ENCODE peak calls at places on chromosomes 6 and 20, in eight cellular contexts. R is tibial nerve, S is esophagus muscularis mucosa, C is aorta, M is ascending aorta, Z is BJ, H is neuronal stem cell, J is lung. G is an unnamed sample.

GRCh38 chr20:16290358-16290757 is 282.9 kb downstream of the KIF16B start:
- DNase-seq in R (no peak), S (peak; percentile 37), C (no peak), M (no peak), Z (no peak), H (peak; percentile 17), J (no peak), G (no peak)

GRCh38 chr6:85660181-85660611 is 17.5 kb upstream of the SYNCRIP start:
- DNase-seq in R (no peak), S (no peak), C (no peak), M (no peak), Z (peak; percentile 87), H (no peak), J (no peak), G (no peak)

GRCh38 chr6:100592929-100593328 is 128.2 kb upstream of the SIM1 start:
- DNase-seq in R (no peak), S (no peak), C (no peak), M (no peak), Z (no peak), H (no peak), J (no peak), G (no peak)

GRCh38 chr6:52045033-52045432 is 42.4 kb downstream of the PKHD1 start:
- DNase-seq in R (no peak), S (no peak), C (no peak), M (no peak), Z (no peak), H (no peak), J (no peak), G (no peak)

GRCh38 chr20:60491261-60491660 is 533.0 kb downstream of the CDH26 start:
- DNase-seq in R (no peak), S (no peak), C (no peak), M (no peak), Z (no peak), H (no peak), J (no peak), G (no peak)

GRCh38 chr6:160919713-160920112 is 71.9 kb upstream of the MAP3K4 start:
- DNase-seq in R (no peak), S (no peak), C (no peak), M (no peak), Z (peak; percentile 31), H (no peak), J (no peak), G (no peak)

GRCh38 chr20:48822879-48823385 is 4.9 kb downstream of the PREX1 start:
- DNase-seq in R (no peak), S (no peak), C (no peak), M (no peak), Z (no peak), H (no peak), J (no peak), G (no peak)

GRCh38 chr6:45661667-45662066 is 283.9 kb upstream of the SUPT3H start:
- DNase-seq in R (no peak), S (no peak), C (no peak), M (no peak), Z (no peak), H (no peak), J (no peak), G (no peak)

GRCh38 chr20:1402149-1402548 is 9.3 kb upstream of the FKBP1A start:
- DNase-seq in R (no peak), S (peak; percentile 47), C (no peak), M (no peak), Z (no peak), H (no peak), J (no peak), G (no peak)

GRCh38 chr20:35604444-35604750 is 11.2 kb upstream of the SPAG4 start:
- DNase-seq in R (no peak), S (no peak), C (no peak), M (no peak), Z (no peak), H (no peak), J (no peak), G (peak; percentile 57)

GRCh38 chr6:121794630-121795029 is 359.2 kb downstream of the GJA1 start:
- DNase-seq in R (no peak), S (no peak), C (peak; percentile 50), M (peak; percentile 66), Z (peak; percentile 72), H (no peak), J (no peak), G (no peak)

GRCh38 chr6:35694462-35694861 is 5.7 kb upstream of the FKBP5 start:
- DNase-seq in R (no peak), S (no peak), C (no peak), M (no peak), Z (no peak), H (no peak), J (no peak), G (no peak)

GRCh38 chr6:42698217-42698616 is 24.2 kb downstream of the PRPH2 start:
- DNase-seq in R (no peak), S (no peak), C (no peak), M (no peak), Z (no peak), H (no peak), J (no peak), G (no peak)

GRCh38 chr20:57794600-57795346 is 85.0 kb upstream of the PMEPA1 start:
- DNase-seq in R (no peak), S (no peak), C (no peak), M (no peak), Z (peak; percentile 0), H (no peak), J (no peak), G (no peak)

GRCh38 chr20:49287555-49288249 is 9.8 kb upstream of the ZNFX1 start:
- DNase-seq in R (no peak), S (no peak), C (no peak), M (no peak), Z (peak; percentile 35), H (no peak), J (no peak), G (no peak)

GRCh38 chr20:22679197-22679596 is 94.8 kb upstream of the FOXA2 start:
- DNase-seq in R (no peak), S (no peak), C (no peak), M (no peak), Z (no peak), H (no peak), J (no peak), G (no peak)

GRCh38 chr20:21101453-21102251 is 4.5 kb downstream of the LINC00237 start:
- DNase-seq in R (no peak), S (peak; percentile 70), C (no peak), M (no peak), Z (no peak), H (no peak), J (no peak), G (no peak)
- H3K27me3 ChIP-seq in R (peaks cover 17% of the 10 kb centered on the region), S (peaks cover 89% of the 10 kb centered on the region), C (no peaks in the 10 kb centered on the region), M (peaks cover 44% of the 10 kb centered on the region), Z (peaks cover 68% of the 10 kb centered on the region), H (peaks cover 46% of the 10 kb centered on the region), J (peaks cover 7% of the 10 kb centered on the region), G (peaks cover 99% of the 10 kb centered on the region)

GRCh38 chr6:31691078-31691463 is 10.2 kb upstream of the LY6G5C start:
- DNase-seq in R (no peak), S (no peak), C (no peak), M (no peak), Z (no peak), H (no peak), J (no peak), G (no peak)
- H3K36me3 ChIP-seq in R (peaks cover 100% of the 10 kb centered on the region), S (peaks cover 99% of the 10 kb centered on the region), C (no peaks in the 10 kb centered on the region), M (peaks cover 77% of the 10 kb centered on the region), Z (peaks cover 46% of the 10 kb centered on the region), H (peaks cover 96% of the 10 kb centered on the region), J (peaks cover 69% of the 10 kb centered on the region), G (peaks cover 92% of the 10 kb centered on the region)

GRCh38 chr6:3061501-3061941 is 6.8 kb upstream of the RIPK1 start:
- DNase-seq in R (no peak), S (no peak), C (no peak), M (no peak), Z (no peak), H (no peak), J (no peak), G (no peak)

GRCh38 chr6:3068329-3069223 is at the start of gene RIPK1:
- DNase-seq in R (peak; percentile 90), S (peak; percentile 97), C (peak; percentile 95), M (peak; percentile 95), Z (peak; percentile 31), H (peak; percentile 77), J (peak; percentile 93), G (peak; percentile 96)

GRCh38 chr6:3058957-3059356 is 9.3 kb upstream of the RIPK1 start:
- DNase-seq in R (no peak), S (no peak), C (no peak), M (no peak), Z (no peak), H (no peak), J (no peak), G (no peak)

DNA sequence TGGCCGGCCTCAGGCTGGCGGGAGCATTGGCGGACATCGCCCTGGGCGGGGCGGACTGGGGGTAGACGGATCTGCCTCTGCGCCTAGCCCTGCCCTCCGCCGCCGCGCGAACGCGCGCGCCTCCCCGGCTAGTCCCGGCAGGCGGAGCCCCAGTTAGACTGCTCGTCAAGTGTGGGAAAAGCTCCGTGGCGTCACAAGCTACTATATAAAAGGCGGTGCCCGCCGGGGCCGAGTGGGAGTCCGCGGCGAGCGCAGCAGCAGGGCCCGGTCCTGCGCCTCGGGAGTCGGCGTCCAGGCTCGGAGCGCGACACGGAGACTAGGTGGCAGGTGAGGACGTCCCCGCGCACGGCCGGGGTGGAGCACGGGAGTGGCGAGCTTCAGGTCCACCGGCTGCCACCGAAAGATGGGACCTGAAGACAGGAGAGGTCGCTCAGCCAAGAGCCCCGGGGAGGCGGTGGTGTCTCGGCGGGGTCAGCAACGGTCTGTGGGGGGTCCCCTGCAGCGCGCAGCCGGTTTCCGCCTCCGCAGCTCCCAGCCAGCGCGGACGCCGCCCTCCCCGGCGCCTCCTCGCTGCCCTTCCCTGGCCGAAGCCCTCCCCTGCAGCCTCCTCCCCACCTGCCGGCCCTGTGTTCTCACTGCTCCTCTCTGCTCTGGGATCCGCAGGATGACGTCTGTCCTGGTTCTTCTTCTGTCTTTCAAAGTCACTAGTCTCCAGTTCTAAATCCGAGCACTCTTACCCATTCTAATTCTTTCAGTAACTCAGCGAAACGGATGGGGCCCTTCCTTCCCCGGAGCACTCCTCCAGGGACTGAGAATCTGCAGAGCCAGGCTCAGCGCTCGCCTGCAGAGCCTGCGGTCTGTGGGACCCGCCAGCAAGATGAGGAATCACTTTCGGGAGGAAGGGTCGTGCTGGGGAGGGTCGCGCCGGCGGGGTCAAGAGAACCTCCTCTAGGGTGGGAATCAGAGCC is 4.3 kb upstream of the RIPK1 start:
- DNase-seq in R (peak; percentile 89), S (peak; percentile 98), C (peak; percentile 98), M (peak; percentile 98), Z (peak; percentile 73), H (peak; percentile 62), J (peak; percentile 96), G (peak; percentile 99)
- H3K4me3 ChIP-seq in R (peak overlapping the region; percentile 69), S (peak overlapping the region; percentile 70), C (peak overlapping the region; percentile 58), M (peak overlapping the region; percentile 80), Z (peak overlapping the region; percentile 71), H (peak overlapping the region; percentile 90), J (peak overlapping the region; percentile 69), G (peak overlapping the region; percentile 79)

DNA sequence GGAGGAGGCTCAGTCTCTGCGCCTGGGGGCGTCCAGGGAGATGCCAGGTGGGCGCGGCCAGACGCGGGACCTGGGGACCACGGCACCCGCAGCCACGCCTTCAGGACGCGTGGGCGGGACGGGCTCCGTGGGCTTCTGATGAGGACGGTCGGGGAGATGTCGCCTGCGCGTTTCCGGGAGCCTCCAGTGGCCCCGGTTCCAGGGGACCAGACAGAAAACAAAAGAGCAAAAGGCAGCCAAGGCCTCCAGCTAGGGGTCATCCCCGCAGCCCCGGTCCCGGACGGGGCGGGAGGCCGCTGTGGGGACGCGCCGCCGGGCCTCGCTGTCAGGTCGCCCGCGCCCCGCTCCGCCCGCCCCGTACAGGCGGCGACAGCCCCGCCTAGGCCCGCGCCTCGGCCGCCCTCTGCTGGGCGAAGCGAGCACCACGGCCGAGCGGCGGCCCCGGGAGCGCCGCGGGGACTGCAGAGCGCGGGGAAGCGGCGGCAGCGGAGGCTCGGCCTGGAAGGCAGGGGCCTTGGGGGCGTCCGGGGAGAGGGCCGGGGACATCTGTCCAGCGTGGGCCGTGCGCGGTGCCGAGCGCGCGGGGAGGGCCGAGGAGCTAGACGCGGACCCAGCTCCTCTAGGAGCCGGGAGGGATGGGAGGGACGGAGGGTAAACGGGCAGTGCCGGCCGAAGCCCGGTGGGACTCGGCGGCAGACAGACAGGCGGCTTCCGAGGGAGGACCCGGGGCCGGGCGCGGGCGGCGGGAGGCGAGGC is 48.7 kb downstream of the TMEM242 start:
- DNase-seq in R (peak; percentile 55), S (no peak), C (peak; percentile 78), M (peak; percentile 91), Z (no peak), H (peak; percentile 82), J (peak; percentile 70), G (peak; percentile 92)
- H3K27me3 ChIP-seq in R (no peaks in the 10 kb centered on the region), S (no peaks in the 10 kb centered on the region), C (no peaks in the 10 kb centered on the region), M (no peaks in the 10 kb centered on the region), Z (no peaks in the 10 kb centered on the region), H (no peaks in the 10 kb centered on the region), J (no peaks in the 10 kb centered on the region), G (no peaks in the 10 kb centered on the region)